ENCODE peak calls at places on chromosomes 3 and 15, in six cellular contexts. F, Y, G, O, U and L are unnamed samples.

GRCh38 chr15:46365612-46366011 is 730.8 kb downstream of the SQOR start:
- DNase-seq in U (peak; percentile 14), Y (peak; percentile 73), F (no peak), G (no peak), O (no peak), L (peak; percentile 73)

GRCh38 chr3:115381573-115381912 is 234.5 kb upstream of the ZBTB20 start:
- DNase-seq in Y (no peak), O (peak; percentile 75), F (no peak), G (no peak), U (no peak), L (no peak)

GRCh38 chr3:24493951-24494615 is 567 bp downstream of the THRB start:
- DNase-seq in O (peak; percentile 80), F (no peak), U (no peak), Y (peak; percentile 33), G (no peak), L (peak; percentile 60)

GRCh38 chr3:123739754-123740153 is 144.4 kb downstream of the MYLK start:
- DNase-seq in Y (peak; percentile 79), G (no peak), O (no peak), U (no peak), F (peak; percentile 93), L (peak; percentile 92)

GRCh38 chr15:97009036-97009555 is 678.6 kb downstream of the NR2F2 start:
- DNase-seq in Y (peak; percentile 48), F (peak; percentile 1), U (no peak), O (no peak), G (no peak), L (no peak)

GRCh38 chr3:143119974-143120715 is 574 bp downstream of the CHST2 start:
- DNase-seq in U (no peak), O (peak; percentile 29), Y (peak; percentile 49), G (no peak), F (no peak), L (no peak)

GRCh38 chr15:48472756-48473155 is 141.5 kb downstream of the DUT start:
- DNase-seq in Y (peak; percentile 82), G (no peak), O (no peak), F (peak; percentile 79), U (no peak), L (peak; percentile 81)

GRCh38 chr3:50210510-50211367 is 5.7 kb downstream of the SLC38A3 start:
- DNase-seq in U (no peak), F (no peak), Y (no peak), G (no peak), O (no peak), L (no peak)

GRCh38 chr3:37052860-37053259 is 59.5 kb downstream of the MLH1 start:
- DNase-seq in U (no peak), Y (no peak), G (no peak), O (no peak), F (no peak), L (no peak)

GRCh38 chr15:40955930-40956542 is 2.8 kb downstream of the CHAC1 start:
- DNase-seq in O (no peak), G (no peak), U (no peak), F (no peak), Y (no peak), L (no peak)

GRCh38 chr3:14518893-14519292 is 21.2 kb downstream of the GRIP2 start:
- DNase-seq in U (no peak), Y (no peak), O (peak; percentile 3), G (no peak), F (no peak), L (no peak)

GRCh38 chr3:33915796-33916589 is 117.6 kb downstream of the PDCD6IP start:
- DNase-seq in F (peak; percentile 60), G (no peak), U (no peak), Y (peak; percentile 29), O (no peak), L (peak; percentile 24)

DNA sequence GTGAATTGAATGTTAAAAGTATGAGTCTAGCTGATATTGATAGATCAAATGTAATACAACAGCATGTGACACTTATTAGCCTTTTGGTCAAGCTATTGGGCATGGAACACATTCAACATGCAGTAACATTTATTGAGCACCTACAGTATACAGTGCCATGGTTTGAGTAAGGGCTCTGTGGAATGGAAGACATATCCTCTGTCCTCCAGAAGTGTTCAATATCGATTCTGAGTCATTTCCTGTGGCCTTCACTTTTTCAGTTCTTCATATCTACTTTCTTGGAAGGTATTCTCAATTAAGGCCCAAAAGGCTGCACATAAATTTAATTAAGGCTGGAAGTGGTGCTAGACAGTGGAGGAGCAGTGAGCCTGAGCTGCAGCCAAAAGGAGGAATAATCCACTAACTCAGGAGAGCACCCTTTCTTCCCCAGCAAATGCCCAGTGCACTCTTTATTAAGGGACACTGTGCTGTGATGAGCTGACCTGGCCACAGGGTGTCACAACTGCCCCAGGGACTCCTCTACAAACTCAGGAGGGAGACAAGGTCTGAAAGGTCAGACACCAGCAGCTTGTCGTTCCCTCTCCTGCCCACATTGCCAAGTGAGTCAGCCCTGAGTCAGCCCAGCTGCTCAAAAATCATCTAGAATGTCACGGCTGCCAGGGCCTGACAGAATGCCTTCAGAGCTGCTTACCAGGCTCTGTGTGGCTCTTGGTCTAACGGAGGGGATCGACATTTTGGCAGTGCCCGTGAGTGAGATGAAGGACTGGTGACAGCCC is 544.8 kb downstream of the AGBL1 start:
- DNase-seq in U (peak; percentile 33), F (peak; percentile 92), G (peak; percentile 79), O (peak; percentile 74), Y (peak; percentile 87), L (peak; percentile 81)
- TF ChIP-seq CTCF in U (peak; percentile 43), F (peak; percentile 79), G (peak; percentile 83), O (peak; percentile 44), Y (peak; percentile 49), L (peak; percentile 35)

DNA sequence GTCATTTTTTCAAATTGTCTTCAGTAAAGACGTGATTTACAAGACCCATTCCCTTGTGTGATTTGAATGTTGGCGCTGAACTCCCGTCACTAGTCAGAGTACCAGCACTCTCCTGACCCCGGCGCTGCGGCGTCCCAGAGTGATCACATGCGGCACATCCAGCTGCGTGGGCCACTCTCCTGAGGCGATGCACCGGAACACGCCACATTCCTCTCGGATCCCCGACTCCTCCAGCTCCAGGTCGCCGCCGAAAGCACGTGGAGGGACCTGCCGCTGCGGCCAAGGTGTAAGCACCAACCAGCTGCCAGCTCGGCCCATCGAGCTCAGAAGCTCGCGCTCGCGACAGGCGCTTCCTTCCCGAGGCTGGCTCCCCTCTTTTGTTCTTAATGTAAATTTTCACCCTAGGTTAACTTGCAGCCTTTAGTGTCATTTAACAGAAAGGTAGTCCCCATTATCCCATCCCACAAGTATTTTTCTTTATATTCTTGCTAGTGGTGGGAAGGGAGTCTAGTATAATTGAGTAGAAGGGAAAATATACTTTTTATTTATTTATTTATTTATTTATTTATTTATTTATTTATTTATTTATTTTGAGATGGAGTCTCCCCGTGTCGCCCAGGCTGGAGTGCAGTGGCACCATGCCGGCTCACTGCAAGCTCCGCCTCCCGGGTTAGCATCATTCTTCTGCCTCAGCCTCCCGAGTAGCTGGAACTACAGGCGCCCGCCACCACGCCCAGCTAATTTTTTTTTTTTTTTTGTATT is 61.7 kb upstream of the VGLL3 start:
- DNase-seq in G (no peak), U (no peak), O (no peak), Y (no peak), F (no peak), L (no peak)
- H3K4me3 ChIP-seq in G (no peak overlapping the region), U (no peak overlapping the region), O (no peak overlapping the region), Y (no peak overlapping the region), F (no peak overlapping the region), L (no peak overlapping the region)

GRCh38 chr15:65212097-65212496 is 824 bp upstream of the CILP start:
- DNase-seq in F (no peak), U (no peak), G (no peak), Y (no peak), O (no peak), L (no peak)
- TF ChIP-seq CTCF in F (peak; percentile 46), U (peak; percentile 40), G (peak; percentile 65), Y (peak; percentile 48), O (no peak), L (peak; percentile 39)

DNA sequence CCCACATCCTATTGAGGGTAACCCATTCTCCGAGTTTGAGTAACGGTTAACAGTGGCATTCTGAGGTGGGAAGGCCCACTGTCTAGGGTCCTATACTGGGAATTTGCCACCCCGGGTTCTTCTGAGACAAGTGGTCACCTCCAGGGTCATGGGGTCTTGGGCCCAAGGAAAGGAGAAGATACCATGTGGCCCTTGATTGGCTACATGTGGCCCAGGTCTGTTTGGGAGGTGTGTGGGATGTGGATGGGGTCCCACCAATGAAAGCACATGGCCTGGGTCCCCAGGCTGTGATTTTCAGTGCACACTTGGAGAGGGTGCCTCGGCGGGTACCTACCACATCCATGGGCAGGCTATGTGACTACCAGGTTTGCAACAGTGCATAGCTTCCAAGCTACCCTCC is 214.4 kb downstream of the UBE3A start:
- DNase-seq in F (no peak), G (no peak), Y (no peak), U (no peak), O (no peak), L (no peak)
- H3K4me3 ChIP-seq in F (no peak overlapping the region), G (no peak overlapping the region), Y (no peak overlapping the region), U (no peak overlapping the region), O (no peak overlapping the region), L (no peak overlapping the region)